ENCODE peak calls at places on chromosomes 13 and 19, in ten cellular contexts. One of them, this sample, is unnamed.

GRCh38 chr19:47310819-47311218 is 1.2 kb downstream of the C5AR1 start:
- DNase-seq in left ventricle myocardium inferior: peak; percentile 50
- DNase-seq in omental fat pad: no peak
- DNase-seq in body of pancreas: no peak
- DNase-seq in Right ventricle myocardium superior: peak; percentile 82
- DNase-seq in stimulated activated CD8-positive, alpha-beta memory T cell treated with anti-CD3 and anti-CD28 coated beads, Interleukin-4, amount 100 ng/mL, for 24 hours: no peak
- DNase-seq in lower lobe of right lung: peak; percentile 84
- DNase-seq in NCI-H748 treated with DMSO at 0.1 percent for 48 hours: no peak
- DNase-seq in osteocyte: no peak
- DNase-seq in AG08395: no peak
- DNase-seq in this sample: peak; percentile 89

GRCh38 chr13:75404721-75405120 is 77.2 kb downstream of the TBC1D4 start:
- DNase-seq in left ventricle myocardium inferior: no peak
- DNase-seq in lower lobe of right lung: no peak
- DNase-seq in body of pancreas: no peak
- DNase-seq in Right ventricle myocardium superior: no peak
- DNase-seq in omental fat pad: no peak
- DNase-seq in osteocyte: no peak
- DNase-seq in stimulated activated CD8-positive, alpha-beta memory T cell treated with anti-CD3 and anti-CD28 coated beads, Interleukin-4, amount 100 ng/mL, for 24 hours: no peak
- DNase-seq in AG08395: no peak
- DNase-seq in NCI-H748 treated with DMSO at 0.1 percent for 48 hours: no peak
- DNase-seq in this sample: no peak

GRCh38 chr19:39845621-39846175 is 481 bp downstream of the FBL start:
- DNase-seq in Right ventricle myocardium superior: no peak
- DNase-seq in lower lobe of right lung: no peak
- DNase-seq in body of pancreas: no peak
- DNase-seq in osteocyte: no peak
- DNase-seq in NCI-H748 treated with DMSO at 0.1 percent for 48 hours: peak; percentile 43
- DNase-seq in omental fat pad: no peak
- DNase-seq in stimulated activated CD8-positive, alpha-beta memory T cell treated with anti-CD3 and anti-CD28 coated beads, Interleukin-4, amount 100 ng/mL, for 24 hours: no peak
- DNase-seq in left ventricle myocardium inferior: no peak
- DNase-seq in AG08395: peak; percentile 43
- DNase-seq in this sample: no peak

GRCh38 chr19:45100202-45100600 is 7.2 kb downstream of the PPP1R37 start:
- DNase-seq in Right ventricle myocardium superior: no peak
- DNase-seq in osteocyte: no peak
- DNase-seq in NCI-H748 treated with DMSO at 0.1 percent for 48 hours: no peak
- DNase-seq in left ventricle myocardium inferior: no peak
- DNase-seq in lower lobe of right lung: no peak
- DNase-seq in omental fat pad: no peak
- DNase-seq in AG08395: no peak
- DNase-seq in stimulated activated CD8-positive, alpha-beta memory T cell treated with anti-CD3 and anti-CD28 coated beads, Interleukin-4, amount 100 ng/mL, for 24 hours: no peak
- DNase-seq in body of pancreas: no peak
- DNase-seq in this sample: no peak

GRCh38 chr13:34698953-34699352 is 243.1 kb upstream of the NBEA start:
- DNase-seq in omental fat pad: no peak
- DNase-seq in NCI-H748 treated with DMSO at 0.1 percent for 48 hours: no peak
- DNase-seq in Right ventricle myocardium superior: no peak
- DNase-seq in left ventricle myocardium inferior: no peak
- DNase-seq in lower lobe of right lung: no peak
- DNase-seq in osteocyte: no peak
- DNase-seq in body of pancreas: no peak
- DNase-seq in AG08395: no peak
- DNase-seq in stimulated activated CD8-positive, alpha-beta memory T cell treated with anti-CD3 and anti-CD28 coated beads, Interleukin-4, amount 100 ng/mL, for 24 hours: no peak
- DNase-seq in this sample: no peak

GRCh38 chr19:38744298-38744681 is at the start of gene CAPN12:
- DNase-seq in omental fat pad: no peak
- DNase-seq in Right ventricle myocardium superior: no peak
- DNase-seq in NCI-H748 treated with DMSO at 0.1 percent for 48 hours: no peak
- DNase-seq in body of pancreas: no peak
- DNase-seq in left ventricle myocardium inferior: no peak
- DNase-seq in stimulated activated CD8-positive, alpha-beta memory T cell treated with anti-CD3 and anti-CD28 coated beads, Interleukin-4, amount 100 ng/mL, for 24 hours: no peak
- DNase-seq in AG08395: no peak
- DNase-seq in lower lobe of right lung: no peak
- DNase-seq in osteocyte: no peak
- DNase-seq in this sample: no peak

GRCh38 chr13:77319536-77319935 is 7.4 kb downstream of the MYCBP2 start:
- DNase-seq in NCI-H748 treated with DMSO at 0.1 percent for 48 hours: no peak
- DNase-seq in stimulated activated CD8-positive, alpha-beta memory T cell treated with anti-CD3 and anti-CD28 coated beads, Interleukin-4, amount 100 ng/mL, for 24 hours: no peak
- DNase-seq in osteocyte: no peak
- DNase-seq in omental fat pad: no peak
- DNase-seq in body of pancreas: no peak
- DNase-seq in Right ventricle myocardium superior: no peak
- DNase-seq in AG08395: no peak
- DNase-seq in lower lobe of right lung: no peak
- DNase-seq in left ventricle myocardium inferior: no peak
- DNase-seq in this sample: no peak

GRCh38 chr19:17035842-17036424 is 9.3 kb upstream of the CPAMD8 start:
- DNase-seq in left ventricle myocardium inferior: peak; percentile 33
- DNase-seq in Right ventricle myocardium superior: peak; percentile 55
- DNase-seq in NCI-H748 treated with DMSO at 0.1 percent for 48 hours: no peak
- DNase-seq in stimulated activated CD8-positive, alpha-beta memory T cell treated with anti-CD3 and anti-CD28 coated beads, Interleukin-4, amount 100 ng/mL, for 24 hours: no peak
- DNase-seq in AG08395: no peak
- DNase-seq in body of pancreas: no peak
- DNase-seq in lower lobe of right lung: peak; percentile 68
- DNase-seq in omental fat pad: no peak
- DNase-seq in osteocyte: no peak
- DNase-seq in this sample: no peak

GRCh38 chr13:38386421-38386820 is 36.8 kb downstream of the UFM1 start:
- DNase-seq in omental fat pad: no peak
- DNase-seq in Right ventricle myocardium superior: no peak
- DNase-seq in lower lobe of right lung: no peak
- DNase-seq in NCI-H748 treated with DMSO at 0.1 percent for 48 hours: no peak
- DNase-seq in stimulated activated CD8-positive, alpha-beta memory T cell treated with anti-CD3 and anti-CD28 coated beads, Interleukin-4, amount 100 ng/mL, for 24 hours: no peak
- DNase-seq in left ventricle myocardium inferior: no peak
- DNase-seq in osteocyte: no peak
- DNase-seq in body of pancreas: no peak
- DNase-seq in AG08395: peak; percentile 21
- DNase-seq in this sample: no peak

GRCh38 chr19:2077833-2078619 is 18.1 kb downstream of the MOB3A start:
- DNase-seq in stimulated activated CD8-positive, alpha-beta memory T cell treated with anti-CD3 and anti-CD28 coated beads, Interleukin-4, amount 100 ng/mL, for 24 hours: no peak
- DNase-seq in omental fat pad: no peak
- DNase-seq in body of pancreas: no peak
- DNase-seq in lower lobe of right lung: no peak
- DNase-seq in left ventricle myocardium inferior: no peak
- DNase-seq in Right ventricle myocardium superior: no peak
- DNase-seq in osteocyte: no peak
- DNase-seq in AG08395: no peak
- DNase-seq in NCI-H748 treated with DMSO at 0.1 percent for 48 hours: no peak
- DNase-seq in this sample: no peak

GRCh38 chr19:29370276-29370675 is 155.5 kb upstream of the VSTM2B start:
- DNase-seq in lower lobe of right lung: no peak
- DNase-seq in stimulated activated CD8-positive, alpha-beta memory T cell treated with anti-CD3 and anti-CD28 coated beads, Interleukin-4, amount 100 ng/mL, for 24 hours: no peak
- DNase-seq in NCI-H748 treated with DMSO at 0.1 percent for 48 hours: no peak
- DNase-seq in left ventricle myocardium inferior: no peak
- DNase-seq in omental fat pad: no peak
- DNase-seq in AG08395: peak; percentile 0
- DNase-seq in body of pancreas: no peak
- DNase-seq in Right ventricle myocardium superior: no peak
- DNase-seq in osteocyte: peak; percentile 38
- DNase-seq in this sample: no peak

GRCh38 chr13:33496336-33496735 is 210.8 kb upstream of the STARD13 start:
- DNase-seq in stimulated activated CD8-positive, alpha-beta memory T cell treated with anti-CD3 and anti-CD28 coated beads, Interleukin-4, amount 100 ng/mL, for 24 hours: no peak
- DNase-seq in left ventricle myocardium inferior: no peak
- DNase-seq in omental fat pad: no peak
- DNase-seq in AG08395: no peak
- DNase-seq in lower lobe of right lung: no peak
- DNase-seq in osteocyte: no peak
- DNase-seq in NCI-H748 treated with DMSO at 0.1 percent for 48 hours: no peak
- DNase-seq in Right ventricle myocardium superior: no peak
- DNase-seq in body of pancreas: no peak
- DNase-seq in this sample: no peak

GRCh38 chr13:45472171-45472705 is 7.5 kb downstream of the COG3 start:
- DNase-seq in Right ventricle myocardium superior: no peak
- DNase-seq in omental fat pad: no peak
- DNase-seq in body of pancreas: no peak
- DNase-seq in AG08395: no peak
- DNase-seq in NCI-H748 treated with DMSO at 0.1 percent for 48 hours: no peak
- DNase-seq in left ventricle myocardium inferior: no peak
- DNase-seq in stimulated activated CD8-positive, alpha-beta memory T cell treated with anti-CD3 and anti-CD28 coated beads, Interleukin-4, amount 100 ng/mL, for 24 hours: no peak
- DNase-seq in osteocyte: no peak
- DNase-seq in lower lobe of right lung: no peak
- DNase-seq in this sample: no peak

GRCh38 chr19:12828494-12828893 is 5.9 kb downstream of the RTBDN start:
- DNase-seq in omental fat pad: no peak
- DNase-seq in AG08395: no peak
- DNase-seq in left ventricle myocardium inferior: no peak
- DNase-seq in osteocyte: no peak
- DNase-seq in body of pancreas: no peak
- DNase-seq in lower lobe of right lung: no peak
- DNase-seq in Right ventricle myocardium superior: no peak
- DNase-seq in stimulated activated CD8-positive, alpha-beta memory T cell treated with anti-CD3 and anti-CD28 coated beads, Interleukin-4, amount 100 ng/mL, for 24 hours: no peak
- DNase-seq in NCI-H748 treated with DMSO at 0.1 percent for 48 hours: peak; percentile 16
- DNase-seq in this sample: no peak

GRCh38 chr19:8459520-8460260 is 14.9 kb downstream of the HNRNPM start:
- DNase-seq in AG08395: peak; percentile 75
- DNase-seq in lower lobe of right lung: no peak
- DNase-seq in stimulated activated CD8-positive, alpha-beta memory T cell treated with anti-CD3 and anti-CD28 coated beads, Interleukin-4, amount 100 ng/mL, for 24 hours: no peak
- DNase-seq in osteocyte: no peak
- DNase-seq in body of pancreas: no peak
- DNase-seq in Right ventricle myocardium superior: no peak
- DNase-seq in omental fat pad: no peak
- DNase-seq in left ventricle myocardium inferior: no peak
- DNase-seq in NCI-H748 treated with DMSO at 0.1 percent for 48 hours: no peak
- DNase-seq in this sample: no peak

GRCh38 chr19:47881757-47882156 is 4.4 kb downstream of the SULT2A1 start:
- DNase-seq in NCI-H748 treated with DMSO at 0.1 percent for 48 hours: no peak
- DNase-seq in stimulated activated CD8-positive, alpha-beta memory T cell treated with anti-CD3 and anti-CD28 coated beads, Interleukin-4, amount 100 ng/mL, for 24 hours: no peak
- DNase-seq in osteocyte: no peak
- DNase-seq in Right ventricle myocardium superior: no peak
- DNase-seq in body of pancreas: no peak
- DNase-seq in AG08395: no peak
- DNase-seq in omental fat pad: no peak
- DNase-seq in lower lobe of right lung: peak; percentile 15
- DNase-seq in left ventricle myocardium inferior: no peak
- DNase-seq in this sample: peak; percentile 56

GRCh38 chr13:79463604-79464003 is 17.4 kb upstream of the NDFIP2 start:
- DNase-seq in AG08395: no peak
- DNase-seq in omental fat pad: no peak
- DNase-seq in lower lobe of right lung: no peak
- DNase-seq in NCI-H748 treated with DMSO at 0.1 percent for 48 hours: no peak
- DNase-seq in body of pancreas: no peak
- DNase-seq in osteocyte: no peak
- DNase-seq in left ventricle myocardium inferior: no peak
- DNase-seq in stimulated activated CD8-positive, alpha-beta memory T cell treated with anti-CD3 and anti-CD28 coated beads, Interleukin-4, amount 100 ng/mL, for 24 hours: no peak
- DNase-seq in Right ventricle myocardium superior: no peak
- DNase-seq in this sample: no peak

This sample was measured in lower leg skin.